ENCODE peak calls at places on chromosomes 1 and 21, in five cellular contexts. Q is activated T-helper 1 cell treated with anti-CD3 and anti-CD28 coated beads, Interleukin-12 subunit alpha, Interleukin-12 subunit beta, Interleukin-2, Interleukin-4 antibody, amounts not matched to agents 30 ng/mL and 10 ng/mL and 1 ng/mL, durations not matched to agents 14 hours and 24 hours and 36 hours; Z is stimulated activated CD4-positive, alpha-beta T cell treated with anti-CD3 and anti-CD28 coated beads, TNF-alpha, amount 100 ng/mL, for 4 hours; V is tibial artery; R is A549. U is an unnamed sample.

GRCh38 chr21:15935530-15935929 is 205.7 kb downstream of the USP25 start:
- DNase-seq in Q (no peak), Z (no peak), V (no peak), R (no peak), U (no peak)

GRCh38 chr1:85295006-85295431 is 18.6 kb upstream of the BCL10 start:
- DNase-seq in Q (no peak), Z (no peak), V (no peak), R (no peak), U (no peak)

GRCh38 chr1:43348809-43349593 is 9.8 kb upstream of the CDC20 start:
- DNase-seq in Q (peak), Z (no peak), V (peak), R (peak), U (peak)

GRCh38 chr1:225474986-225475820 is 47.4 kb upstream of the LBR start:
- DNase-seq in Q (peak), Z (peak), V (peak), R (peak), U (peak)

GRCh38 chr1:209860293-209860881 is 32.6 kb downstream of the UTP25 start:
- DNase-seq in Q (peak), Z (peak), V (peak), R (peak), U (peak)

GRCh38 chr1:55337801-55338447 is 122.8 kb upstream of the USP24 start:
- DNase-seq in Q (peak), Z (no peak), V (no peak), R (peak), U (peak)

GRCh38 chr1:207081106-207081505 is 7.6 kb upstream of the C4BPB start:
- DNase-seq in Q (no peak), Z (no peak), V (no peak), R (no peak), U (peak)

GRCh38 chr1:12511516-12512468 is 106.2 kb downstream of the DHRS3 start:
- DNase-seq in Q (no peak), Z (no peak), V (peak), R (no peak), U (peak)

GRCh38 chr1:202565890-202566289 is 144.4 kb downstream of the SYT2 start:
- DNase-seq in Q (no peak), Z (no peak), V (no peak), R (no peak), U (no peak)

GRCh38 chr1:231234506-231234905 is 6.5 kb upstream of the GNPAT start:
- DNase-seq in Q (no peak), Z (no peak), V (no peak), R (no peak), U (no peak)

GRCh38 chr1:1059494-1060280 is 14.4 kb downstream of the RNF223 start:
- DNase-seq in Q (peak), Z (peak), V (peak), R (peak), U (peak)

GRCh38 chr1:20854529-20854928 is 67.4 kb upstream of the HP1BP3 start:
- DNase-seq in Q (no peak), Z (no peak), V (no peak), R (no peak), U (no peak)

GRCh38 chr1:162562452-162562828 is 918 bp downstream of the UAP1 start:
- DNase-seq in Q (no peak), Z (no peak), V (no peak), R (no peak), U (peak)

GRCh38 chr21:45607021-45607921 is 36.3 kb upstream of the PCBP3 start:
- DNase-seq in Q (no peak), Z (no peak), V (no peak), R (no peak), U (no peak)

GRCh38 chr1:29900727-29901126 is 664.4 kb downstream of the PTPRU start:
- DNase-seq in Q (no peak), Z (no peak), V (no peak), R (no peak), U (no peak)

GRCh38 chr1:119859647-119860046 is 36.7 kb downstream of the ADAM30 start:
- DNase-seq in Q (no peak), Z (no peak), V (no peak), R (no peak), U (peak)

GRCh38 chr1:2204384-2205190 is 10.0 kb upstream of the FAAP20 start:
- DNase-seq in Q (no peak), Z (no peak), V (peak), R (no peak), U (peak)

GRCh38 chr1:4762146-4762545 is 107.7 kb downstream of the AJAP1 start:
- DNase-seq in Q (no peak), Z (no peak), V (no peak), R (no peak), U (no peak)

GRCh38 chr1:70438529-70438928 is 27.5 kb downstream of the CTH start:
- DNase-seq in Q (no peak), Z (no peak), V (no peak), R (no peak), U (peak)

GRCh38 chr21:25999935-26000582 is 170.5 kb downstream of the APP start:
- DNase-seq in Q (peak), Z (no peak), V (no peak), R (no peak), U (no peak)

GRCh38 chr1:165364432-165365133 is 8.1 kb upstream of the LMX1A start:
- DNase-seq in Q (no peak), Z (no peak), V (peak), R (no peak), U (no peak)

GRCh38 chr1:98253145-98253544 is 332.3 kb upstream of the DPYD start:
- DNase-seq in Q (no peak), Z (no peak), V (no peak), R (no peak), U (no peak)

GRCh38 chr1:70745199-70745598 is 302.4 kb downstream of the PTGER3 start:
- DNase-seq in Q (no peak), Z (no peak), V (no peak), R (no peak), U (no peak)

GRCh38 chr1:60265560-60266535 is 192.3 kb upstream of the C1orf87 start:
- DNase-seq in Q (no peak), Z (no peak), V (no peak), R (no peak), U (no peak)

GRCh38 chr1:12177999-12178441 is 11.2 kb downstream of the TNFRSF1B start:
- DNase-seq in Q (peak), Z (peak), V (peak), R (no peak), U (peak)

GRCh38 chr1:221268295-221268694 is 389.1 kb downstream of the HLX start:
- DNase-seq in Q (no peak), Z (no peak), V (no peak), R (no peak), U (peak)

GRCh38 chr1:246608616-246609376 is 42.5 kb downstream of the CNST start:
- DNase-seq in Q (no peak), Z (no peak), V (peak), R (peak), U (peak)

GRCh38 chr1:221704291-221704690 is 37.6 kb downstream of the DUSP10 start:
- DNase-seq in Q (no peak), Z (no peak), V (no peak), R (no peak), U (no peak)

GRCh38 chr1:222910699-222911098 is 95.9 kb downstream of the DISP1 start:
- DNase-seq in Q (no peak), Z (no peak), V (no peak), R (no peak), U (peak)

GRCh38 chr1:164382384-164382783 is 176.6 kb upstream of the PBX1 start:
- DNase-seq in Q (no peak), Z (no peak), V (no peak), R (no peak), U (no peak)

GRCh38 chr1:183580281-183580682 is 10.0 kb downstream of the NCF2 start:
- DNase-seq in Q (no peak), Z (no peak), V (peak), R (peak), U (peak)

GRCh38 chr1:16348414-16349182 is 3.7 kb downstream of the FBXO42 start:
- DNase-seq in Q (no peak), Z (no peak), V (no peak), R (no peak), U (peak)

GRCh38 chr1:233410906-233411305 is 83.4 kb downstream of the MAP3K21 start:
- DNase-seq in Q (no peak), Z (no peak), V (no peak), R (no peak), U (no peak)

GRCh38 chr1:228923973-228924766 is 188.9 kb downstream of the RHOU start:
- DNase-seq in Q (no peak), Z (no peak), V (no peak), R (no peak), U (peak)

GRCh38 chr1:35577071-35577998 is 4.2 kb downstream of the TFAP2E start:
- DNase-seq in Q (peak), Z (no peak), V (no peak), R (no peak), U (peak)

GRCh38 chr1:208203848-208204609 is 40.2 kb downstream of the PLXNA2 start:
- DNase-seq in Q (no peak), Z (no peak), V (no peak), R (no peak), U (peak)

GRCh38 chr1:190579517-190580193 is 102.0 kb upstream of the BRINP3 start:
- DNase-seq in Q (no peak), Z (no peak), V (no peak), R (no peak), U (no peak)

GRCh38 chr21:43865471-43866181 is 603 bp downstream of the AGPAT3 start:
- DNase-seq in Q (peak), Z (peak), V (no peak), R (peak), U (peak)

GRCh38 chr1:27643626-27644368 is 8.8 kb upstream of the FGR start:
- DNase-seq in Q (peak), Z (peak), V (peak), R (peak), U (peak)